ENCODE peak calls at places on chromosomes 16 and 17, in four cellular contexts. O, C, N and U are unnamed samples.

GRCh38 chr17:29613371-29613837 is 9.3 kb downstream of the CORO6 start:
- DNase-seq in O (no peak), C (no peak), N (peak), U (no peak)

GRCh38 chr17:8909621-8910292 is 42.3 kb upstream of the PIK3R6 start:
- DNase-seq in O (no peak), C (no peak), N (no peak), U (no peak)

GRCh38 chr16:48408688-48409087 is 23.5 kb upstream of the SIAH1 start:
- DNase-seq in O (no peak), C (no peak), N (no peak), U (no peak)

GRCh38 chr16:53549970-53550406 is 47.0 kb upstream of the AKTIP start:
- DNase-seq in O (peak), C (peak), N (peak), U (peak)

GRCh38 chr16:81621496-81621895 is 157.6 kb upstream of the PLCG2 start:
- DNase-seq in O (no peak), C (no peak), N (no peak), U (no peak)

GRCh38 chr16:29007865-29008593 is 23.2 kb downstream of the LAT start:
- DNase-seq in O (no peak), C (no peak), N (no peak), U (peak)

GRCh38 chr17:81436294-81436849 is 41.1 kb downstream of the BAHCC1 start:
- DNase-seq in O (no peak), C (no peak), N (no peak), U (no peak)

GRCh38 chr17:44673893-44674292 is 15.7 kb downstream of the CCDC43 start:
- DNase-seq in O (no peak), C (no peak), N (no peak), U (no peak)

GRCh38 chr17:66426397-66427033 is 124.1 kb downstream of the PRKCA start:
- DNase-seq in O (no peak), C (no peak), N (peak), U (peak)

GRCh38 chr17:74900208-74900607 is 6.8 kb upstream of the FADS6 start:
- DNase-seq in O (no peak), C (no peak), N (no peak), U (no peak)

GRCh38 chr17:72555052-72555451 is 434.2 kb downstream of the SOX9 start:
- DNase-seq in O (no peak), C (no peak), N (no peak), U (no peak)

GRCh38 chr16:85126383-85126730 is 14.1 kb upstream of the CIBAR2 start:
- DNase-seq in O (no peak), C (no peak), N (no peak), U (no peak)

GRCh38 chr16:5633845-5634440 is 536.3 kb upstream of the EEF2KMT start:
- DNase-seq in O (no peak), C (no peak), N (peak), U (peak)

GRCh38 chr16:22189473-22190168 is 16.5 kb upstream of the EEF2K start:
- DNase-seq in O (no peak), C (no peak), N (no peak), U (no peak)

GRCh38 chr16:75005697-75006096 is 6.9 kb downstream of the ZNRF1 start:
- DNase-seq in O (no peak), C (no peak), N (no peak), U (no peak)

GRCh38 chr16:241866-242265 is 7.2 kb downstream of the FAM234A start:
- DNase-seq in O (no peak), C (no peak), N (no peak), U (no peak)

GRCh38 chr16:89363621-89364393 is 126.6 kb downstream of the ANKRD11 start:
- DNase-seq in O (no peak), C (no peak), N (peak), U (no peak)

GRCh38 chr17:22514767-22515320 is 822.5 kb downstream of the KCNJ18 start:
- DNase-seq in O (no peak), C (no peak), N (no peak), U (no peak)

DNA sequence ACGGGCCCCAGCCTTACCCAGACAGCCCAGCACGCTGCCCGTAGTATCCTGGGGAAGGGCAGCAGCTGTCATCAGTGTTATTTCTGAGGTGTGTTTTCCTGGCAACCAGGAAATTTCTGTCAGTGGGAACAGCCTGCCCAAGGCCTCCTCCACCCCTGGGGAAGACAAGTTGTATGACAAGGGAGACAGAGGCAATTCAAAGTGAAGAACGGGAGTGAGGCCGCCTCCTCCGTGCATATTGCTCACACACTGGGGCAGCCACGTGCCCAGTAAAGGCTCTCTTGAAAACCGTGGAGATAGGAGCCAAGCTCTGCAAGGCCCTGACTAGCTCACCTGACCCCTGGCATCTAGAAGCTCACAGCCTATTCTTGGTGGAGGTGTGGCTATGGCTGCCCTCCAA is 57.6 kb downstream of the RAI1 start:
- DNase-seq in O (no peak), C (no peak), N (no peak), U (no peak)
- TF ChIP-seq HDAC6 in O (no peak), C (no peak), N (no peak), U (no peak)

GRCh38 chr16:11149011-11149616 is 106.9 kb downstream of the SOCS1 start:
- DNase-seq in O (no peak), C (no peak), N (peak), U (peak)

GRCh38 chr16:11151156-11151904 is 104.7 kb downstream of the SOCS1 start:
- DNase-seq in O (no peak), C (no peak), N (no peak), U (no peak)

GRCh38 chr16:11150190-11150589 is 105.8 kb downstream of the SOCS1 start:
- DNase-seq in O (no peak), C (no peak), N (no peak), U (no peak)

GRCh38 chr16:11152677-11153321 is 103.2 kb downstream of the SOCS1 start:
- DNase-seq in O (no peak), C (no peak), N (peak), U (no peak)

GRCh38 chr16:11152205-11152604 is 103.8 kb downstream of the SOCS1 start:
- DNase-seq in O (no peak), C (no peak), N (no peak), U (peak)
- TF ChIP-seq HDAC6 in O (no peak), C (no peak), N (no peak), U (no peak)

GRCh38 chr17:39927101-39927927 is at the start of the genes LRRC3C and ORMDL3:
- DNase-seq in O (peak), C (no peak), N (peak), U (peak)

GRCh38 chr17:39926588-39927100 is 757 bp downstream of the ORMDL3 start:
- DNase-seq in O (no peak), C (no peak), N (peak), U (peak)

GRCh38 chr17:39927928-39928867 is 666 bp downstream of the LRRC3C start:
- DNase-seq in O (no peak), C (no peak), N (peak), U (peak)

GRCh38 chr17:39929657-39930407 is 2.3 kb downstream of the LRRC3C start:
- DNase-seq in O (no peak), C (no peak), N (peak), U (no peak)

GRCh38 chr17:39928868-39929651 is 1.5 kb downstream of the LRRC3C start:
- DNase-seq in O (no peak), C (no peak), N (no peak), U (no peak)
- TF ChIP-seq HDAC6 in O (no peak), C (no peak), N (no peak), U (no peak)

GRCh38 chr17:4269915-4270314 is 6.1 kb upstream of the ANKFY1 start:
- DNase-seq in O (no peak), C (no peak), N (no peak), U (no peak)
- TF ChIP-seq HDAC6 in O (no peak), C (no peak), N (no peak), U (no peak)

GRCh38 chr16:55368205-55368604 is 44.2 kb downstream of the IRX6 start:
- DNase-seq in O (no peak), C (no peak), N (no peak), U (no peak)
- TF ChIP-seq HDAC6 in O (no peak), C (no peak), N (no peak), U (no peak)